ENCODE peak calls at places on chromosomes 13 and 19, in five cellular contexts. K is thoracic aorta, L is tibial nerve, T is GM12865, B is cardiac muscle cell. U is an unnamed sample.

GRCh38 chr19:14949876-14950275 is 8.6 kb downstream of the OR7C2 start:
- DNase-seq in K (no peak), L (no peak), T (no peak), B (no peak), U (no peak)

GRCh38 chr13:32660227-32660626 is 74.0 kb downstream of the PDS5B start:
- DNase-seq in K (no peak), L (no peak), T (no peak), B (no peak), U (no peak)

GRCh38 chr19:52212572-52213255 is 22.9 kb downstream of the PPP2R1A start:
- DNase-seq in K (no peak), L (no peak), T (no peak), B (no peak), U (no peak)

GRCh38 chr19:7456964-7457541 is 31.8 kb downstream of the PEX11G start:
- DNase-seq in K (no peak), L (no peak), T (no peak), B (no peak), U (no peak)

GRCh38 chr19:4327252-4327876 is 11.3 kb downstream of the STAP2 start:
- DNase-seq in K (no peak), L (peak; percentile 56), T (peak; percentile 57), B (peak; percentile 93), U (peak; percentile 71)

GRCh38 chr19:1254081-1254527 is 5.7 kb downstream of the MIDN start:
- DNase-seq in K (no peak), L (no peak), T (no peak), B (no peak), U (no peak)

GRCh38 chr19:1441022-1441426 is 2.8 kb downstream of the RPS15 start:
- DNase-seq in K (no peak), L (no peak), T (no peak), B (no peak), U (no peak)

GRCh38 chr19:54271106-54271505 is 9.8 kb downstream of the LILRB2 start:
- DNase-seq in K (no peak), L (no peak), T (no peak), B (no peak), U (no peak)

GRCh38 chr19:2777952-2778683 is 5.0 kb downstream of the SGTA start:
- DNase-seq in K (no peak), L (no peak), T (no peak), B (no peak), U (no peak)

GRCh38 chr19:18373892-18374629 is 11.9 kb upstream of the GDF15 start:
- DNase-seq in K (peak; percentile 91), L (peak; percentile 83), T (peak; percentile 99), B (peak; percentile 85), U (peak; percentile 91)

GRCh38 chr13:73967397-73968165 is 166.6 kb downstream of the KLF12 start:
- DNase-seq in K (no peak), L (no peak), T (peak; percentile 92), B (no peak), U (peak; percentile 57)

DNA sequence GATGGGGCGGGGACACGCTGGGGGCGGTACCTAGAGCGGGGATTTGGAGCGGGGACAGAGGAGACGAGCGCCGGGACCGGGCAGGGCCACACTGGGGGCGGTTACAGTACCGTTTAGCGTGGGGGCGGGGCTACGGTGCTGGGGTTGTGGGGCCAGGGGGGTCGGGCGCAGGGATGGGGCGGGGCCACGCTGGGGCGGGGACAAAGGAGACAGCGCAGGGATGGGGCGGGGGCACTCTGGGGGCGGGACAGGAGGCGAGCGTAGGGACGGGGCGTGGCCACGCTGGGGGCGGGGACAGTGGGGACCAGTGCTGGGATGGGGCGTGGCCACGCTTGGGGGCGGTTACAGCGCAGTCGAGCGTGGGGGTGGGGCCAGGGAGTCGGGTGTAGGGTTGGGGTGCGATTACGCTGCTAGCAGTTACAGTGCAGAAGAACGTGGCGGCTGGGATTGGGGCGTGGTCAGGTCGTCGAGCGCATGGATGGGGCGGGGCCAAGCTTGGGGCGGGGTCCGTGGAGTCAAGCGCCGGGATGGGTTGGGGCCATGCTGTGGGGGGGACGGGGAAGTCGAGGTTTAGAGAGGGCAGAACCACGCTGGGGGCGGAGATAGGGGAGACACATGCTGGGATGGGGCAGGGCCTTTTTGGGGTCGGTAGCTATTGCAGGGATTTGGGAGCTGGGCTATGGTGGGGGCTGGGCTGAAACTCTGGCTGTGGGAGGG is 660 bp downstream of the ALKBH7 start:
- DNase-seq in K (peak; percentile 96), L (peak; percentile 98), T (peak; percentile 99), B (peak; percentile 100), U (peak; percentile 98)
- TF ChIP-seq CTCF in K (no peak), L (no peak), T (no peak), B (no peak), U (no peak)

DNA sequence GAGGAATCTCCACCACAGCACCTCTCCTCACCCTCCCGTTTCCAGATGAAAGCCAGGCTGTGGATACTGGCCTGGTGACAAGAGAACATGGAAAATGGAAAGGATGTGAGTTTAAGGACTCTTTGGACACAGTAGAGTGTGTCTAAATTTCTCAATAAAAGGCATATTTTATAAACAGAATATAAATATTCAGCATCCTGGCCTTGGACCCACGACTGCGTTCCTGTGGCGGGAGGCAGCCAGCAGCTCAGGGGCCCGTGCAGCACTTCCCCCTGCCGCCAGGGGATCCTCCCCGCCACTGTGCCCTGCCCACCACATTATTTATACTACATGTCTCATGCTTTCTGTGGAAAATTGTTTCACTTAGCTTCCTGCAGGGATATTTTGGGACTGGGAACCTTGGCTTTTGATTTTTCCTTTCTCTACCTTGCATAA is 108.0 kb upstream of the SPATA13 start:
- DNase-seq in K (no peak), L (no peak), T (no peak), B (no peak), U (no peak)
- TF ChIP-seq CTCF in K (no peak), L (no peak), T (no peak), B (peak; percentile 17), U (no peak)

DNA sequence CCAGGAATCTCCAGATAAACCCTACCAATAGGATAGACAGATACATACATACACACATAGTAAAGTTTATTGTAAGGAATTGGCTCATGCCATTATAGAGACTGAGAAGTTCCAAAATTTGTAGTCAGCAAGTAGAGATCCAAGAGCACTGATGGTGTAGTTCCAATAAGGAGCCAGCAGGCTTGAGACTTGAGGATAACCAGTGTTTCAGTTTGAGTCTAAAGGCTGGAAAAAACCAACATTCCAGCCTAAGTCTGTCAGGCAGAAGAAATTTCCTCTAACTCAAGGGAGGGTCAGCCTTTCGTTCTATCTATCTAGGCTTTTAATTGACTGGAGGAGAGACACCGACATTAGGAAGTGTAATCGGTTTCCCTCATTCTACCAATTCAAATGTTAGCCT is 110.2 kb upstream of the TSHZ3 start:
- DNase-seq in K (no peak), L (no peak), T (no peak), B (no peak), U (no peak)
- TF ChIP-seq CTCF in K (no peak), L (no peak), T (no peak), B (no peak), U (no peak)

GRCh38 chr19:35716985-35717664 is 678 bp upstream of the KMT2B start:
- DNase-seq in K (peak; percentile 88), L (peak; percentile 92), T (no peak), B (peak; percentile 91), U (no peak)
- TF ChIP-seq CTCF in K (peak; percentile 84), L (peak; percentile 95), T (peak; percentile 72), B (peak; percentile 87), U (peak; percentile 68)

DNA sequence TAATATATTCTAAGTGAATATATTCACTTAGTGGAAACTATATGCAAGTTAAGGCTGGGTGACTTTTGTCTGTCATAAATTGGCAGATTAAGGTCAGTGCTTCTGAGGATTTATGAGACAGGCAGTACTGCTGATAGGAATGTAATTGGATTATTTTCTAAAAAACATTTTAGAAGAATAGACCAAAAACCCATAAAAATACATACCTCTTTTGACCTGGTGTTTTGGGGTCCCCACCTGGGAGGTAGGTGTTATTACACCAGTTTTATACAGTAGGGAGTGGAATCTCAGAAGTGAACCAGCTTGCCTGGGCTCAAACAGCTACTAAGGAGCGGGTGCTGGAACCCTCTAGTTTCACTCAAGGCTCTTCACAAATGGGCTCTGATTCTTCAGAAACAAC is 25.3 kb downstream of the COG3 start:
- DNase-seq in K (no peak), L (no peak), T (peak; percentile 23), B (peak; percentile 11), U (no peak)
- TF ChIP-seq CTCF in K (no peak), L (no peak), T (peak; percentile 43), B (no peak), U (peak; percentile 5)

GRCh38 chr19:23439623-23440022 is 44.4 kb upstream of the ZNF91 start:
- DNase-seq in K (no peak), L (no peak), T (no peak), B (no peak), U (no peak)

GRCh38 chr19:23440207-23440606 is 44.9 kb upstream of the ZNF91 start:
- DNase-seq in K (no peak), L (no peak), T (no peak), B (no peak), U (no peak)

GRCh38 chr19:23436944-23437343 is 41.7 kb upstream of the ZNF91 start:
- DNase-seq in K (no peak), L (no peak), T (no peak), B (no peak), U (no peak)

GRCh38 chr19:23436318-23436717 is 41.0 kb upstream of the ZNF91 start:
- DNase-seq in K (no peak), L (no peak), T (no peak), B (no peak), U (no peak)

DNA sequence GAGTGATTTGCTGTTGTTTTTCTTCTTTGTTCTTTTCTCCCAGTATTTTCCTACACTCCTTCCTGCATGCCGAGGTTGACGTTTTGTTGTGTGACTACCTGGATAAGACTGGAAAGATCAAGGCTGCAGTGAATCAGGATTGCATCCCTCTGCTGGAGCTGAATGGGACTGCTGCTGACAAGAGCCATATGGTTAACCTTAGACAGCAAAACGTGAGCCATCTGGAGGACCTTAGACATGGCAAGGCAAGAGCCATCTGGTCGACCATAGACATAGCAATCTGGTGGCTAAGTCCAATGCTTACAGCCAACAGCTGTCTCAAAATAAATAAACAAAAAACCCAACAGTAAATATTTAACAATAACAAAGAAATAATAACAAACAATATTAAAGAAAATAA is 42.6 kb upstream of the ZNF91 start:
- DNase-seq in K (no peak), L (no peak), T (no peak), B (no peak), U (no peak)
- TF ChIP-seq CTCF in K (no peak), L (no peak), T (no peak), B (no peak), U (no peak)

DNA sequence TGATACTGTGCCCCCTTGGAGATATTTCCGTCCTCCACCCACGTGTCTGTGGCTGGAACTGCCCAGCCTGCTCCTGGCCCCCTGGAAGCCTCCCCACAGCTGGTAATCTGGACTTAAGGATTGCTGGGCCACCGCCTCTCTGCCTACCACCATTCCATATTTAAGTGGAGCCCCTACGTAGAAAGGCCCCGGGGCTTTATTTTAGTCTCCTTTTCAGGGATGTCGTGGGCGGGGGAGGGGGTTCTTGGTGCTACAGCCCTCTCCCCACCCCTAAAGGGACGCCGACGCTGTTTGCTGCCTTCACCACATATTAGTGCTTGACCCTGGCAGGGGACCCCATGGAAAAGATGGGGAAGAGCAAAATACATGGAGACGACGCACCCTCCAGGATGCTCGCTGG is 2.7 kb upstream of the NOP53 start:
- DNase-seq in K (no peak), L (no peak), T (no peak), B (no peak), U (no peak)
- TF ChIP-seq CTCF in K (no peak), L (no peak), T (no peak), B (no peak), U (no peak)

U was measured in GM20000.